ENCODE peak calls at places on chromosome 6, in nine cellular contexts. U is fibroblast of lung, M is GM12878, D is HepG2, V is hepatocyte, X is HCT116, Z is IMR-90, E is neuronal stem cell, R is mesendoderm. B is an unnamed sample.

GRCh38 chr6:81996414-81996813 is 243.9 kb upstream of the TENT5A start:
- DNase-seq in X (no peak), Z (peak), U (peak), R (no peak), E (no peak), M (no peak), D (no peak), V (no peak), B (no peak)

GRCh38 chr6:17703256-17703694 is 3.5 kb downstream of the NUP153 start:
- DNase-seq in D (peak), X (no peak), Z (peak), U (peak), V (peak), E (no peak), R (no peak), M (no peak), B (no peak)

GRCh38 chr6:20933057-20933792 is 399.0 kb downstream of the CDKAL1 start:
- DNase-seq in R (peak), E (no peak), X (no peak), U (no peak), Z (no peak), M (no peak), V (no peak), D (peak), B (no peak)

GRCh38 chr6:109318328-109318876 is 63.9 kb downstream of the CD164 start:
- DNase-seq in X (no peak), Z (no peak), V (peak), E (no peak), U (no peak), D (peak), M (no peak), R (no peak), B (no peak)

GRCh38 chr6:42017021-42017643 is 33.2 kb upstream of the TAF8 start:
- DNase-seq in U (peak), M (no peak), R (no peak), V (no peak), Z (peak), E (no peak), X (no peak), D (no peak), B (no peak)

GRCh38 chr6:18978330-18979128 is 591.4 kb downstream of the RNF144B start:
- DNase-seq in U (peak), E (peak), V (peak), Z (no peak), R (peak), M (no peak), D (peak), X (no peak), B (peak)

GRCh38 chr6:56072856-56073255 is 174.5 kb downstream of the COL21A1 start:
- DNase-seq in M (no peak), E (no peak), X (no peak), V (no peak), U (peak), D (no peak), Z (no peak), R (no peak), B (no peak)

GRCh38 chr6:52995913-52996685 is 1.0 kb upstream of the GSTA4 start:
- DNase-seq in X (peak), R (peak), Z (peak), U (peak), D (peak), M (peak), V (peak), E (peak), B (peak)

GRCh38 chr6:160795716-160796115 is 93.7 kb downstream of the PLG start:
- DNase-seq in E (no peak), D (no peak), V (peak), U (no peak), Z (no peak), R (peak), X (no peak), M (no peak), B (no peak)

GRCh38 chr6:26284537-26285142 is 80.4 kb upstream of the BTN3A2 start:
- DNase-seq in Z (peak), R (peak), M (peak), X (no peak), U (peak), E (no peak), D (no peak), V (peak), B (peak)

GRCh38 chr6:160043784-160044183 is 74.9 kb downstream of the IGF2R start:
- DNase-seq in V (no peak), Z (no peak), M (no peak), R (no peak), X (no peak), D (no peak), U (no peak), E (no peak), B (no peak)

GRCh38 chr6:131231886-131232285 is 96.6 kb downstream of the AKAP7 start:
- DNase-seq in R (no peak), V (no peak), M (no peak), Z (no peak), D (no peak), E (no peak), X (no peak), U (no peak), B (no peak)

GRCh38 chr6:107489636-107490567 is at the start of gene SOBP:
- DNase-seq in U (peak), E (peak), D (peak), Z (peak), M (no peak), V (peak), R (peak), X (no peak), B (peak)

GRCh38 chr6:33589723-33590530 is 9.9 kb upstream of the BAK1 start:
- DNase-seq in D (peak), R (peak), V (peak), E (no peak), M (peak), X (peak), Z (peak), U (peak), B (peak)

GRCh38 chr6:138088307-138088744 is 18.9 kb downstream of the PERP start:
- DNase-seq in U (peak), R (peak), E (no peak), D (peak), M (no peak), Z (peak), V (peak), X (peak), B (no peak)

GRCh38 chr6:251920-252319 is 40.4 kb upstream of the DUSP22 start:
- DNase-seq in E (no peak), M (peak), D (no peak), V (no peak), U (no peak), R (no peak), X (no peak), Z (no peak), B (no peak)

GRCh38 chr6:52985228-52985627 is 9.9 kb downstream of the GSTA4 start:
- DNase-seq in E (no peak), M (no peak), V (no peak), R (no peak), Z (no peak), X (no peak), U (no peak), D (no peak), B (no peak)

GRCh38 chr6:35419431-35419830 is 32.7 kb upstream of the FANCE start:
- DNase-seq in X (no peak), V (peak), D (peak), E (no peak), U (peak), M (no peak), Z (peak), R (peak), B (peak)

GRCh38 chr6:815348-815738 is 122.4 kb upstream of the EXOC2 start:
- DNase-seq in E (no peak), Z (no peak), M (no peak), D (peak), U (no peak), V (no peak), R (peak), X (no peak), B (no peak)

GRCh38 chr6:169323221-169323620 is 69.6 kb upstream of the THBS2 start:
- DNase-seq in X (no peak), R (no peak), E (no peak), U (no peak), V (no peak), Z (no peak), D (no peak), M (no peak), B (no peak)

GRCh38 chr6:37516076-37516919 is 16.6 kb upstream of the CCDC167 start:
- DNase-seq in D (peak), Z (no peak), M (peak), R (no peak), V (peak), X (no peak), E (no peak), U (no peak), B (peak)

GRCh38 chr6:133610271-133610840 is 278.6 kb upstream of the TCF21 start:
- DNase-seq in D (no peak), V (no peak), E (no peak), U (peak), R (no peak), M (no peak), X (no peak), Z (peak), B (no peak)

GRCh38 chr6:113364781-113365545 is 492.2 kb upstream of the MARCKS start:
- DNase-seq in R (peak), V (no peak), Z (peak), D (peak), E (no peak), U (no peak), M (no peak), X (no peak), B (no peak)

GRCh38 chr6:109486068-109486467 is 3.0 kb upstream of the ZBTB24 start:
- DNase-seq in D (peak), M (no peak), U (no peak), R (no peak), Z (no peak), E (no peak), X (no peak), V (peak), B (no peak)

GRCh38 chr6:78259935-78260334 is 607.1 kb downstream of the MEI4 start:
- DNase-seq in E (no peak), M (no peak), D (no peak), Z (no peak), X (no peak), U (no peak), R (no peak), V (no peak), B (no peak)

GRCh38 chr6:115393821-115394220 is 666.9 kb downstream of the FRK start:
- DNase-seq in Z (no peak), U (no peak), X (no peak), E (no peak), V (no peak), D (no peak), R (no peak), M (no peak), B (no peak)

GRCh38 chr6:36829919-36830544 is 9.2 kb downstream of the CPNE5 start:
- DNase-seq in M (no peak), Z (peak), D (peak), E (no peak), V (peak), R (no peak), X (no peak), U (peak), B (no peak)

GRCh38 chr6:118574051-118574865 is 26.2 kb downstream of the PLN start:
- DNase-seq in V (peak), D (no peak), R (peak), Z (peak), M (no peak), X (no peak), E (no peak), U (peak), B (peak)

GRCh38 chr6:127177030-127177928 is 58.8 kb downstream of the RSPO3 start:
- DNase-seq in Z (peak), M (no peak), D (no peak), U (peak), X (no peak), V (no peak), E (no peak), R (no peak), B (no peak)

GRCh38 chr6:132142768-132143167 is 191.6 kb upstream of the CCN2 start:
- DNase-seq in R (no peak), D (no peak), M (no peak), X (no peak), U (no peak), V (no peak), Z (peak), E (no peak), B (no peak)

GRCh38 chr6:141026504-141026903 is 1106.2 kb upstream of the GJE1 start:
- DNase-seq in R (no peak), Z (no peak), X (no peak), U (no peak), M (no peak), D (peak), E (no peak), V (peak), B (no peak)

GRCh38 chr6:33424855-33425667 is 5.2 kb downstream of the SYNGAP1 start:
- DNase-seq in X (no peak), D (no peak), R (no peak), V (no peak), M (no peak), E (no peak), Z (no peak), U (no peak), B (no peak)

GRCh38 chr6:80165819-80166218 is 59.3 kb downstream of the BCKDHB start:
- DNase-seq in U (no peak), Z (peak), D (no peak), V (no peak), E (no peak), M (no peak), X (no peak), R (no peak), B (no peak)

GRCh38 chr6:44304282-44305199 is 8.6 kb downstream of the AARS2 start:
- DNase-seq in U (peak), V (peak), X (peak), M (no peak), D (peak), R (peak), Z (peak), E (no peak), B (peak)

GRCh38 chr6:35019171-35019570 is 122.0 kb downstream of the TCP11 start:
- DNase-seq in M (no peak), X (no peak), D (no peak), E (no peak), U (no peak), R (no peak), V (no peak), Z (no peak), B (no peak)

GRCh38 chr6:36207155-36207554 is 10.6 kb downstream of the BRPF3 start:
- DNase-seq in V (no peak), U (no peak), Z (no peak), D (no peak), M (no peak), R (no peak), E (no peak), X (no peak), B (no peak)

DNA sequence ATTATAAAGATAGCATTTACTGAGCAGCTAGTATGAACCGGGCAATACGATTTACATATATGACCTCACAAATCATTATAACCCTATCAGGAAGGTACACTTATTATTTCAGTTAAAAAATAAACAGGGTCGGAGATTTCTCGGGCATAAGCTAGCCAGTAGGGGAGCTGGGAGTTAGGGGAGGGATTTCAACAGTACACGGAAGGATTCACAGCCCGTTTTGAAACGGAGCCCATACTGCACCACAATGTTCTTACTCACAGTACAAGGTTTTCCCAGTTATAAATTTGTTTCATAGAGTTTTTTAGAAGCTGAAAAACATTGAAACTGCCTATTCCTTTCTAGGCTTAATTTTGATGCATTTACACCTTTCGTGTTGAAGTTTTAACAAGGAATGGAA is 607.1 kb downstream of the HDGFL1 start:
- DNase-seq in M (no peak), Z (no peak), U (no peak), X (no peak), E (no peak), V (no peak), D (no peak), R (no peak), B (no peak)
- H3K4me2 ChIP-seq in M (no peak), Z (no peak), U (peak), X (no peak), E (no peak), V (no peak), D (no peak), R (no peak), B (no peak)

GRCh38 chr6:38701551-38701950 is 1.4 kb downstream of the GLO1 start:
- DNase-seq in D (no peak), X (no peak), Z (no peak), M (no peak), U (no peak), R (no peak), V (no peak), E (no peak), B (no peak)
- H3K4me3 ChIP-seq in D (no peak), X (no peak), Z (no peak), M (peak), U (peak), R (no peak), V (no peak), E (no peak), B (peak)

GRCh38 chr6:111118816-111119215 is 31.5 kb downstream of the SLC16A10 start:
- DNase-seq in M (no peak), R (no peak), Z (no peak), V (no peak), E (no peak), D (no peak), X (no peak), U (no peak), B (no peak)
- H3K4me2 ChIP-seq in M (no peak), R (no peak), Z (no peak), V (no peak), E (no peak), D (no peak), X (no peak), U (no peak), B (no peak)

GRCh38 chr6:45458672-45459071 is 80.9 kb upstream of the SUPT3H start:
- DNase-seq in E (no peak), Z (no peak), R (no peak), M (no peak), D (no peak), X (no peak), U (no peak), V (no peak), B (no peak)
- H3K4me3 ChIP-seq in E (no peak), Z (no peak), R (no peak), M (no peak), D (no peak), X (no peak), U (no peak), V (no peak), B (no peak)

GRCh38 chr6:105398859-105399258 is 4.0 kb downstream of the PREP start:
- DNase-seq in V (no peak), R (no peak), M (no peak), X (no peak), U (no peak), Z (no peak), E (no peak), D (no peak), B (no peak)
- H3K4me2 ChIP-seq in V (no peak), R (no peak), M (peak), X (no peak), U (no peak), Z (no peak), E (no peak), D (no peak), B (peak)

B was measured in GM23338.